ENCODE peak calls at places on chromosomes 3 and 15, in nine cellular contexts. J is cardiac fibroblast, C is left ventricle myocardium inferior, X is adrenal gland, H is brain microvascular endothelial cell, G is OCI-LY7, R is foreskin fibroblast, B is colonic mucosa, F is PC-3. Y is an unnamed sample.

GRCh38 chr3:196143708-196144382 is 62.0 kb upstream of the TFRC start:
- DNase-seq in B (no peak), X (no peak), F (no peak), H (no peak), G (no peak), C (no peak), R (no peak), J (no peak), Y (no peak)

GRCh38 chr3:31294430-31295149 is 238.1 kb upstream of the STT3B start:
- DNase-seq in X (no peak), G (no peak), R (no peak), H (peak; percentile 24), J (no peak), C (no peak), B (no peak), F (peak; percentile 54), Y (no peak)

GRCh38 chr3:196638922-196639516 is 475 bp upstream of the NRROS start:
- DNase-seq in G (no peak), C (no peak), F (no peak), H (no peak), B (no peak), X (no peak), J (peak; percentile 12), R (no peak), Y (no peak)

GRCh38 chr3:100221159-100221558 is 39.6 kb upstream of the TBC1D23 start:
- DNase-seq in G (no peak), J (no peak), R (no peak), X (no peak), F (no peak), H (no peak), C (no peak), B (no peak), Y (no peak)

GRCh38 chr3:191627064-191627463 is 166.1 kb downstream of the PYDC2 start:
- DNase-seq in C (no peak), G (no peak), X (no peak), J (no peak), F (no peak), R (no peak), B (no peak), H (no peak), Y (no peak)

GRCh38 chr3:194337965-194338753 is 13.0 kb downstream of the CPN2 start:
- DNase-seq in J (peak; percentile 53), F (no peak), C (no peak), R (no peak), G (no peak), H (no peak), B (no peak), X (no peak), Y (no peak)

GRCh38 chr3:124685481-124685880 is 44.8 kb upstream of the UMPS start:
- DNase-seq in G (no peak), J (no peak), X (no peak), R (no peak), H (peak; percentile 18), F (peak; percentile 43), B (no peak), C (no peak), Y (peak; percentile 24)

GRCh38 chr3:62374375-62374876 is 1.1 kb upstream of the FEZF2 start:
- DNase-seq in R (no peak), G (no peak), B (no peak), F (no peak), C (no peak), J (no peak), H (peak; percentile 14), X (no peak), Y (no peak)

GRCh38 chr3:45551214-45552010 is 43.1 kb upstream of the LIMD1 start:
- DNase-seq in C (peak; percentile 80), R (peak; percentile 99), B (peak; percentile 55), X (peak; percentile 62), F (peak; percentile 94), J (peak; percentile 95), G (no peak), H (peak; percentile 98), Y (peak; percentile 98)

GRCh38 chr3:126704494-126705214 is 614 bp downstream of the CHCHD6 start:
- DNase-seq in R (no peak), C (no peak), X (no peak), J (no peak), B (no peak), G (no peak), H (no peak), F (no peak), Y (no peak)

GRCh38 chr15:88467935-88468528 is 524 bp downstream of the MRPS11 start:
- DNase-seq in F (no peak), G (peak; percentile 40), C (no peak), B (peak; percentile 30), J (peak; percentile 19), X (no peak), H (no peak), R (no peak), Y (no peak)

GRCh38 chr3:151964768-151965167 is 91.3 kb downstream of the SUCNR1 start:
- DNase-seq in R (no peak), B (no peak), G (no peak), H (peak; percentile 5), C (no peak), J (no peak), X (no peak), F (no peak), Y (peak; percentile 26)

GRCh38 chr3:23183731-23184130 is 19.4 kb upstream of the UBE2E2 start:
- DNase-seq in B (peak; percentile 32), F (peak; percentile 81), H (peak; percentile 45), X (peak; percentile 46), C (no peak), G (peak; percentile 58), R (peak; percentile 29), J (peak; percentile 77), Y (no peak)

GRCh38 chr3:126685041-126685440 is 19.0 kb upstream of the CHCHD6 start:
- DNase-seq in H (no peak), J (no peak), G (no peak), R (no peak), C (no peak), B (no peak), F (no peak), X (no peak), Y (no peak)

GRCh38 chr3:43794776-43795175 is 104.0 kb downstream of the ABHD5 start:
- DNase-seq in X (peak; percentile 58), H (no peak), B (no peak), G (no peak), F (peak; percentile 74), R (peak; percentile 69), J (no peak), C (no peak), Y (no peak)

GRCh38 chr3:52108302-52109232 is 45.7 kb downstream of the POC1A start:
- DNase-seq in C (peak; percentile 55), F (no peak), H (no peak), G (no peak), R (no peak), B (no peak), J (peak; percentile 60), X (no peak), Y (peak; percentile 20)

GRCh38 chr3:182081096-182081495 is 369.4 kb downstream of the SOX2 start:
- DNase-seq in C (no peak), J (no peak), H (no peak), X (no peak), R (no peak), G (no peak), F (no peak), B (no peak), Y (no peak)

GRCh38 chr3:32018723-32019564 is 37.4 kb downstream of the ZNF860 start:
- DNase-seq in G (peak; percentile 72), F (peak; percentile 78), R (peak; percentile 26), C (no peak), H (peak; percentile 28), X (no peak), J (peak; percentile 74), B (no peak), Y (no peak)

GRCh38 chr3:138063416-138063815 is 52.0 kb downstream of the DZIP1L start:
- DNase-seq in H (no peak), R (no peak), J (no peak), X (no peak), B (no peak), C (no peak), G (no peak), F (no peak), Y (no peak)

GRCh38 chr3:173396191-173397041 is 1.1 kb upstream of the NLGN1 start:
- DNase-seq in X (no peak), F (no peak), J (peak; percentile 5), R (peak; percentile 9), C (no peak), H (no peak), B (peak; percentile 16), G (no peak), Y (no peak)

GRCh38 chr3:173399001-173399400 is 1.5 kb downstream of the NLGN1 start:
- DNase-seq in R (no peak), J (no peak), C (no peak), H (no peak), F (no peak), B (no peak), X (no peak), G (no peak), Y (no peak)

GRCh38 chr3:173397161-173398110 is at the start of gene NLGN1:
- DNase-seq in G (no peak), F (peak; percentile 17), X (peak; percentile 44), B (peak; percentile 39), C (peak; percentile 72), J (peak; percentile 78), R (peak; percentile 80), H (peak; percentile 54), Y (no peak)

GRCh38 chr3:173395412-173396181 is 1.9 kb upstream of the NLGN1 start:
- DNase-seq in H (peak; percentile 48), X (peak; percentile 71), R (peak; percentile 83), G (no peak), B (peak; percentile 78), C (peak; percentile 87), J (peak; percentile 83), F (peak; percentile 68), Y (peak; percentile 38)

GRCh38 chr3:173398111-173398479 is 551 bp downstream of the NLGN1 start:
- DNase-seq in X (no peak), H (no peak), F (no peak), R (no peak), B (no peak), G (no peak), J (peak; percentile 58), C (no peak), Y (peak; percentile 43)
- H3K4me3 ChIP-seq in X (no peak overlapping the region), H (peak overlapping the region; percentile 68), F (peak overlapping the region; percentile 69), R (peak overlapping the region; percentile 74), B (peak overlapping the region; percentile 46), G (no peak overlapping the region), J (peak overlapping the region; percentile 56), C (peak overlapping the region; percentile 82), Y (peak overlapping the region; percentile 73)

GRCh38 chr15:98874773-98875172 is 132.8 kb downstream of the PGPEP1L start:
- DNase-seq in G (no peak), F (no peak), B (no peak), J (no peak), C (no peak), X (no peak), H (no peak), R (no peak), Y (no peak)
- H3K4me3 ChIP-seq in G (no peak overlapping the region), F (no peak overlapping the region), B (no peak overlapping the region), J (no peak overlapping the region), C (no peak overlapping the region), X (no peak overlapping the region), H (no peak overlapping the region), R (no peak overlapping the region), Y (no peak overlapping the region)

GRCh38 chr3:170689218-170689874 is 103.5 kb upstream of the SLC7A14 start:
- DNase-seq in R (peak; percentile 90), F (peak; percentile 92), J (peak; percentile 93), X (peak; percentile 30), G (no peak), B (no peak), H (peak; percentile 85), C (no peak), Y (peak; percentile 57)
- H3K4me3 ChIP-seq in R (no peak overlapping the region), F (no peak overlapping the region), J (no peak overlapping the region), X (no peak overlapping the region), G (no peak overlapping the region), B (no peak overlapping the region), H (no peak overlapping the region), C (no peak overlapping the region), Y (no peak overlapping the region)

GRCh38 chr3:181056276-181056675 is 66.7 kb upstream of the DNAJC19 start:
- DNase-seq in J (no peak), C (no peak), R (no peak), H (no peak), X (no peak), F (no peak), B (no peak), G (no peak), Y (no peak)
- H3K4me3 ChIP-seq in J (no peak overlapping the region), C (no peak overlapping the region), R (no peak overlapping the region), H (no peak overlapping the region), X (no peak overlapping the region), F (no peak overlapping the region), B (no peak overlapping the region), G (no peak overlapping the region), Y (no peak overlapping the region)